ENCODE peak calls at places on chromosomes 13 and 19, in ten cellular contexts. S is Daoy; E is neural progenitor cell; L is brain pericyte; T is NCI-H2081; U is effector memory CD4-positive, alpha-beta T cell; K is T-helper 2 cell; R is iris pigment epithelial cell; Y is HAP-1; X is fibroblast of the conjunctiva. G is an unnamed sample.

GRCh38 chr19:5961969-5962945 is 15.7 kb downstream of the RANBP3 start:
- DNase-seq in L (peak; percentile 94), Y (no peak), R (peak; percentile 78), X (no peak), E (no peak), K (peak; percentile 31), S (no peak), U (peak; percentile 63), T (peak; percentile 96), G (no peak)

GRCh38 chr13:20702945-20703784 is at the start of gene IL17D:
- DNase-seq in U (peak; percentile 2), R (no peak), E (peak; percentile 59), L (no peak), S (peak; percentile 27), K (no peak), T (no peak), X (no peak), Y (peak; percentile 58), G (peak; percentile 40)

GRCh38 chr19:34237939-34238338 is 16.4 kb upstream of the GARRE1 start:
- DNase-seq in S (no peak), Y (no peak), L (no peak), E (no peak), R (no peak), T (no peak), U (no peak), K (no peak), X (no peak), G (no peak)

GRCh38 chr19:7415163-7415856 is 66.6 kb downstream of the ARHGEF18 start:
- DNase-seq in E (no peak), U (no peak), S (peak; percentile 46), T (no peak), K (no peak), X (no peak), R (peak; percentile 84), Y (no peak), L (peak; percentile 62), G (no peak)

GRCh38 chr13:36543671-36544070 is 111.4 kb downstream of the CCNA1 start:
- DNase-seq in X (no peak), E (no peak), T (peak; percentile 76), R (no peak), S (no peak), K (no peak), L (no peak), U (no peak), Y (no peak), G (no peak)

GRCh38 chr19:54408627-54409026 is 6.6 kb upstream of the TTYH1 start:
- DNase-seq in Y (no peak), L (no peak), U (no peak), S (no peak), R (no peak), X (no peak), K (no peak), E (no peak), T (no peak), G (no peak)

GRCh38 chr19:17302391-17303166 is 646 bp downstream of the ABHD8 start:
- DNase-seq in K (no peak), R (no peak), S (no peak), U (no peak), X (no peak), L (no peak), T (no peak), Y (no peak), E (peak; percentile 42), G (no peak)

GRCh38 chr13:40993987-40994386 is 25.1 kb downstream of the ELF1 start:
- DNase-seq in K (no peak), X (no peak), R (no peak), E (no peak), L (no peak), S (no peak), U (no peak), Y (no peak), T (no peak), G (no peak)

GRCh38 chr19:7928741-7929701 is 3.1 kb upstream of the CTXN1 start:
- DNase-seq in T (no peak), Y (peak; percentile 84), R (peak; percentile 82), U (peak; percentile 69), S (peak; percentile 79), L (peak; percentile 25), K (peak; percentile 49), E (peak; percentile 75), X (peak; percentile 55), G (peak; percentile 49)